ENCODE peak calls at places on chromosomes 6 and 20, in six cellular contexts. X, D, U, A, E and C are unnamed samples.

GRCh38 chr20:53714524-53714923 is 120.9 kb upstream of the ZNF217 start:
- DNase-seq in X (no peak), D (no peak), U (no peak), A (no peak), E (no peak), C (no peak)

GRCh38 chr6:64037421-64037820 is 401.8 kb downstream of the PHF3 start:
- DNase-seq in X (no peak), D (no peak), U (no peak), A (no peak), E (no peak), C (peak)

GRCh38 chr6:45436544-45437440 is 59.1 kb upstream of the SUPT3H start:
- DNase-seq in X (no peak), D (no peak), U (peak), A (peak), E (no peak), C (peak)

GRCh38 chr6:8434727-8435092 is 635 bp downstream of the SLC35B3 start:
- DNase-seq in X (no peak), D (no peak), U (no peak), A (no peak), E (no peak), C (no peak)

GRCh38 chr20:61926253-61926613 is 139.4 kb downstream of the TAF4 start:
- DNase-seq in X (no peak), D (no peak), U (no peak), A (no peak), E (no peak), C (no peak)

GRCh38 chr6:44528716-44529115 is 141.2 kb downstream of the CDC5L start:
- DNase-seq in X (no peak), D (no peak), U (no peak), A (no peak), E (no peak), C (no peak)

GRCh38 chr6:160068346-160068745 is 53.3 kb upstream of the SLC22A1 start:
- DNase-seq in X (no peak), D (no peak), U (no peak), A (no peak), E (no peak), C (no peak)

GRCh38 chr6:47169785-47170685 is 127.9 kb upstream of the ADGRF1 start:
- DNase-seq in X (no peak), D (no peak), U (no peak), A (peak), E (no peak), C (peak)

GRCh38 chr6:108650781-108651180 is 90.1 kb downstream of the FOXO3 start:
- DNase-seq in X (no peak), D (no peak), U (no peak), A (peak), E (no peak), C (peak)

GRCh38 chr6:137341721-137342195 is 122.6 kb upstream of the IFNGR1 start:
- DNase-seq in X (peak), D (peak), U (no peak), A (peak), E (no peak), C (peak)

GRCh38 chr20:11907621-11908020 is 10.1 kb upstream of the BTBD3 start:
- DNase-seq in X (no peak), D (no peak), U (no peak), A (peak), E (no peak), C (peak)

GRCh38 chr6:33217681-33218080 is 9.4 kb downstream of the RING1 start:
- DNase-seq in X (no peak), D (no peak), U (no peak), A (no peak), E (no peak), C (peak)

GRCh38 chr6:40912158-40912946 is 126.7 kb downstream of the UNC5CL start:
- DNase-seq in X (no peak), D (peak), U (no peak), A (peak), E (no peak), C (peak)

GRCh38 chr6:2695464-2696095 is 55.1 kb downstream of the MYLK4 start:
- DNase-seq in X (no peak), D (peak), U (peak), A (peak), E (no peak), C (peak)